ENCODE peak calls at places on chromosomes 2 and 18, in eight cellular contexts. D is AG04449, K is neural progenitor cell, A is heart left ventricle, W is astrocyte of the spinal cord, L is IMR-90, U is brain microvascular endothelial cell, Z is lower lobe of right lung. G is an unnamed sample.

GRCh38 chr2:179861027-179861776 is at the start of gene ZNF385B:
- DNase-seq in W (no peak), Z (peak), K (peak), L (peak), D (no peak), A (no peak), U (no peak), G (no peak)

GRCh38 chr2:20919301-20919800 is 96.5 kb upstream of the LDAH start:
- DNase-seq in A (no peak), K (no peak), W (no peak), U (no peak), Z (no peak), D (no peak), L (no peak), G (no peak)

GRCh38 chr2:232458661-232459418 is 2.9 kb downstream of the ALPI start:
- DNase-seq in W (no peak), A (no peak), Z (peak), D (no peak), U (no peak), K (no peak), L (no peak), G (no peak)

GRCh38 chr2:189676471-189676870 is 2.0 kb downstream of the ANKAR start:
- DNase-seq in U (peak), W (peak), A (no peak), Z (no peak), D (no peak), K (no peak), L (peak), G (peak)

GRCh38 chr2:186771850-186772463 is 77.0 kb downstream of the ZSWIM2 start:
- DNase-seq in K (no peak), W (peak), Z (no peak), D (no peak), U (no peak), L (no peak), A (no peak), G (no peak)

GRCh38 chr2:232761301-232761907 is 15.0 kb downstream of the KCNJ13 start:
- DNase-seq in W (peak), L (peak), U (peak), D (no peak), A (no peak), K (peak), Z (no peak), G (peak)

GRCh38 chr18:23133860-23134779 is 1.2 kb upstream of the CABLES1 start:
- DNase-seq in A (no peak), K (peak), D (no peak), W (no peak), L (no peak), U (no peak), Z (peak), G (no peak)

GRCh38 chr18:69250305-69251151 is 150.2 kb upstream of the DOK6 start:
- DNase-seq in K (no peak), W (no peak), Z (no peak), U (peak), D (peak), L (peak), A (no peak), G (peak)

GRCh38 chr18:22489694-22490093 is 72.0 kb upstream of the CTAGE1 start:
- DNase-seq in Z (no peak), K (no peak), A (no peak), U (no peak), W (no peak), D (no peak), L (peak), G (no peak)

GRCh38 chr2:48479923-48480322 is 50.0 kb upstream of the STON1 start:
- DNase-seq in Z (no peak), A (no peak), D (no peak), U (no peak), W (no peak), L (no peak), K (no peak), G (no peak)

GRCh38 chr2:148935791-148936190 is 60.8 kb downstream of the KIF5C start:
- DNase-seq in K (no peak), W (no peak), D (no peak), Z (no peak), A (no peak), U (no peak), L (no peak), G (no peak)

GRCh38 chr2:67259581-67260347 is 137.4 kb upstream of the ETAA1 start:
- DNase-seq in D (peak), L (peak), A (peak), W (peak), U (peak), K (no peak), Z (no peak), G (peak)

GRCh38 chr2:73101626-73102256 is 11.0 kb downstream of the RAB11FIP5 start:
- DNase-seq in A (peak), L (no peak), Z (no peak), K (no peak), W (no peak), D (no peak), U (no peak), G (no peak)

GRCh38 chr2:130865401-130865800 is 28.7 kb downstream of the ARHGEF4 start:
- DNase-seq in Z (no peak), L (no peak), W (no peak), D (no peak), K (peak), U (no peak), A (no peak), G (no peak)

GRCh38 chr2:233936089-233936488 is 18.9 kb downstream of the TRPM8 start:
- DNase-seq in U (no peak), L (no peak), D (no peak), Z (no peak), K (no peak), W (no peak), A (no peak), G (no peak)

GRCh38 chr2:37378411-37378810 is 34.0 kb downstream of the QPCT start:
- DNase-seq in Z (no peak), K (no peak), D (no peak), U (peak), A (no peak), L (peak), W (peak), G (peak)

GRCh38 chr2:7037340-7038333 is 120.4 kb downstream of the RNF144A start:
- DNase-seq in W (peak), U (peak), Z (peak), K (peak), A (peak), D (no peak), L (peak), G (peak)

GRCh38 chr18:394997-395383 is 105.5 kb downstream of the COLEC12 start:
- DNase-seq in D (peak), U (peak), A (peak), L (peak), W (peak), Z (no peak), K (no peak), G (peak)

GRCh38 chr2:27281855-27282559 is at the start of gene TRIM54:
- DNase-seq in D (no peak), U (no peak), L (peak), K (no peak), A (peak), Z (no peak), W (no peak), G (peak)

GRCh38 chr2:67510745-67511144 is 113.6 kb downstream of the ETAA1 start:
- DNase-seq in U (no peak), Z (no peak), D (peak), A (no peak), W (peak), K (no peak), L (peak), G (peak)

GRCh38 chr2:25386662-25387478 is 45.1 kb upstream of the DNMT3A start:
- DNase-seq in W (no peak), Z (no peak), K (no peak), U (no peak), D (no peak), L (no peak), A (no peak), G (no peak)

GRCh38 chr2:15939556-15939853 is 845 bp upstream of the MYCN start:
- DNase-seq in A (peak), K (no peak), W (no peak), D (no peak), Z (peak), U (no peak), L (no peak), G (no peak)
- TF ChIP-seq CTCF in A (peak), K (no peak), W (peak), D (no peak), Z (no peak), U (peak), L (no peak), G (peak)

DNA sequence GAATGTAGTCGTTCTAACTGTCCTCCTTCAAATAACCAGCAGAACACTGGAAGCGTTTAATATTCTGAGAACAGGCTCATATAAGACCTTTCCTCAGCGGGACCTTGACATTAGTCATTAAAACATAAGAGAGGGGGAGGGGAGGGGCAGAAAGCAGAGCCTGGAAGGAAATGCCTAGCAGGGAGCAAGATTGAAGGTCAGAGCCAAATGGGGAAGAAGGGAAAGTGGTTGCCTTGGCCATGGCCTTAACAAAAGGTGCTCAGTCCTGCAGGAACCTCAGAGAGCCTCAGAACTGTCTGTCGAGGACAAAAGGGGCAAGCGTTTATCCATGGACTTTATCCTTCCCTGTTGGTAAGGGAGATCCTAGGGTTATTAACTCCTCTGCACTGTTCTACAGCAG is 851 bp upstream of the PLA2R1 start:
- DNase-seq in Z (no peak), D (no peak), U (no peak), W (no peak), K (no peak), L (no peak), A (no peak), G (no peak)
- H3K4me3 ChIP-seq in Z (peak), D (no peak), U (peak), W (peak), K (peak), L (no peak), A (peak), G (peak)

DNA sequence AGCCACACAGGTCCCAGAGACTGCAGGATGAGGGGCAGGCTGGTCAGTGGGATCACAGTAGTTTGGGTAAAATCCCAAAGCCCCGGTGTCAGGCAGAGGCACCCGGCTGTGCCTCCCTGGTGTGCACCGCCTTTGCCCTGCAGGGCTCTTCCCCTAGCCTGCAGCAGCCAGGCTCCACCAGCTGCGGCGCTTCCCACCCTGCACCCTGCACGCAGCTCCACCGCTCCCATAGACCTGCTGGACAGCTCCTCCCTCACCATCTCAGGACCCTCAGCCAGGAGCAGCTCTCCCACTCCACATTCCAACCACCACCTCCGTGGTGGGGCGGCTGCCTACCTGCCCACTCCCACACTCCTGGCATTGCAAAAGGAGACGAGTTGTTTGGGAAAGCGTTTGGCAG is 287.3 kb upstream of the HDAC4 start:
- DNase-seq in L (no peak), Z (peak), D (no peak), U (no peak), K (no peak), W (no peak), A (no peak), G (no peak)
- TF ChIP-seq CTCF in L (no peak), Z (no peak), D (peak), U (no peak), K (no peak), W (no peak), A (no peak), G (no peak)

GRCh38 chr2:176090870-176091269 is 1.7 kb upstream of the HOXD13 start:
- DNase-seq in U (no peak), D (no peak), Z (no peak), A (no peak), K (no peak), L (no peak), W (no peak), G (no peak)

GRCh38 chr2:176093145-176093888 is 796 bp downstream of the HOXD13 start:
- DNase-seq in U (no peak), L (no peak), Z (no peak), K (peak), A (no peak), D (no peak), W (no peak), G (no peak)

GRCh38 chr2:176093889-176094232 is 1.3 kb downstream of the HOXD13 start:
- DNase-seq in L (no peak), D (no peak), Z (no peak), K (no peak), U (no peak), W (no peak), A (no peak), G (no peak)

GRCh38 chr2:176091329-176092258 is 927 bp upstream of the HOXD13 start:
- DNase-seq in K (no peak), D (no peak), Z (no peak), A (no peak), L (no peak), U (no peak), W (no peak), G (no peak)

GRCh38 chr2:176092270-176093144 is at the start of gene HOXD13:
- DNase-seq in U (no peak), A (no peak), K (peak), Z (no peak), D (no peak), L (no peak), W (no peak), G (no peak)
- H3K4me3 ChIP-seq in U (no peak), A (peak), K (peak), Z (peak), D (no peak), L (peak), W (no peak), G (no peak)

GRCh38 chr2:127137741-127138140 is 30.8 kb upstream of the BIN1 start:
- DNase-seq in D (no peak), A (no peak), Z (no peak), K (no peak), U (no peak), L (no peak), W (no peak), G (no peak)
- TF ChIP-seq CTCF in D (no peak), A (no peak), Z (no peak), K (no peak), U (no peak), L (no peak), W (no peak), G (no peak)

GRCh38 chr2:85601771-85602475 is 575 bp downstream of the TMEM150A start:
- DNase-seq in W (peak), U (no peak), D (no peak), A (peak), L (no peak), Z (peak), K (peak), G (peak)
- H3K4me3 ChIP-seq in W (peak), U (peak), D (peak), A (peak), L (peak), Z (peak), K (peak), G (peak)